ENCODE peak calls at places on chromosome 6, in seven cellular contexts. Q is fibroblast of lung; W is activated naive CD8-positive, alpha-beta T cell treated with anti-CD3 and anti-CD28 coated beads, Interleukin-2, amount 50 U/mL, for 24 hours; X is activated CD4-positive, alpha-beta T cell treated with anti-CD3 and anti-CD28 coated beads for 4 hours; O is NCI-H748 treated with DMSO at 0.1 percent for 48 hours; R is Caki2; G is SHP77. Z is an unnamed sample.

GRCh38 chr6:52361347-52361944 is 505 bp upstream of the PAQR8 start:
- DNase-seq in R (no peak), X (peak), O (peak), G (no peak), Q (peak), W (peak), Z (peak)

GRCh38 chr6:157885211-157885788 is 62.3 kb downstream of the SNX9 start:
- DNase-seq in X (peak), G (no peak), R (no peak), W (peak), Q (no peak), O (no peak), Z (no peak)

GRCh38 chr6:116410945-116411623 is 40.3 kb downstream of the DSE start:
- DNase-seq in W (no peak), R (peak), O (no peak), Q (peak), G (no peak), X (no peak), Z (no peak)

GRCh38 chr6:2792330-2792729 is 27.1 kb downstream of the WRNIP1 start:
- DNase-seq in Q (no peak), G (no peak), X (no peak), R (no peak), O (no peak), W (no peak), Z (no peak)

GRCh38 chr6:112232845-112233256 is 21.5 kb downstream of the LAMA4 start:
- DNase-seq in O (no peak), R (no peak), W (no peak), X (no peak), G (no peak), Q (peak), Z (no peak)

GRCh38 chr6:79385893-79386292 is 151.3 kb downstream of the LCA5 start:
- DNase-seq in W (no peak), O (no peak), R (peak), X (no peak), G (no peak), Q (peak), Z (no peak)

GRCh38 chr6:73797861-73798260 is 101.9 kb downstream of the CD109 start:
- DNase-seq in Q (no peak), W (no peak), G (no peak), R (peak), X (no peak), O (no peak), Z (no peak)

GRCh38 chr6:2619651-2620050 is 131.1 kb downstream of the MYLK4 start:
- DNase-seq in Q (no peak), O (no peak), R (no peak), W (no peak), G (no peak), X (no peak), Z (no peak)

GRCh38 chr6:32974541-32975308 is 6.3 kb downstream of the BRD2 start:
- DNase-seq in W (no peak), R (no peak), O (no peak), X (no peak), G (no peak), Q (no peak), Z (no peak)

GRCh38 chr6:20605581-20605980 is 71.3 kb downstream of the CDKAL1 start:
- DNase-seq in G (no peak), O (no peak), W (no peak), R (peak), X (no peak), Q (peak), Z (no peak)

GRCh38 chr6:38088010-38088409 is 268.5 kb downstream of the ZFAND3 start:
- DNase-seq in R (no peak), G (no peak), O (no peak), Q (no peak), X (no peak), W (no peak), Z (no peak)

GRCh38 chr6:130355572-130355971 is 10.2 kb upstream of the TMEM200A start:
- DNase-seq in Q (no peak), X (no peak), R (no peak), O (no peak), G (no peak), W (no peak), Z (no peak)

GRCh38 chr6:139010674-139011073 is 17.9 kb upstream of the ABRACL start:
- DNase-seq in R (no peak), O (no peak), W (no peak), G (no peak), X (no peak), Q (no peak), Z (no peak)

GRCh38 chr6:28005124-28005662 is 48.2 kb downstream of the OR2B6 start:
- DNase-seq in Q (no peak), G (no peak), O (no peak), R (no peak), W (no peak), X (no peak), Z (no peak)

GRCh38 chr6:32252326-32253009 is 28.6 kb upstream of the NOTCH4 start:
- DNase-seq in G (no peak), R (no peak), O (no peak), X (no peak), W (no peak), Q (no peak), Z (no peak)

GRCh38 chr6:79269877-79270276 is 35.4 kb upstream of the HMGN3 start:
- DNase-seq in G (no peak), Q (peak), X (no peak), W (no peak), O (no peak), R (peak), Z (no peak)

Z was measured in GM13976.